ENCODE peak calls at places on chromosome 14, in eight cellular contexts. S, I, T, K, W, J, R and A are unnamed samples.

GRCh38 chr14:65850429-65851145 is 438.1 kb downstream of the FUT8 start:
- DNase-seq in T (no peak), I (no peak), J (no peak), R (no peak), K (peak; percentile 58), W (no peak), S (no peak), A (no peak)

GRCh38 chr14:33780035-33780434 is 170.8 kb downstream of the EGLN3 start:
- DNase-seq in J (no peak), W (no peak), S (no peak), I (no peak), K (no peak), T (no peak), R (no peak), A (no peak)

GRCh38 chr14:56754966-56755365 is 55.3 kb downstream of the OTX2 start:
- DNase-seq in T (no peak), R (no peak), I (no peak), W (no peak), J (no peak), S (no peak), K (no peak), A (no peak)

GRCh38 chr14:94288610-94289465 is 4.2 kb downstream of the SERPINA10 start:
- DNase-seq in I (no peak), T (no peak), S (no peak), W (no peak), R (no peak), J (no peak), K (no peak), A (no peak)

GRCh38 chr14:97290977-97291376 is 493.8 kb downstream of the VRK1 start:
- DNase-seq in J (no peak), S (no peak), I (no peak), W (no peak), K (no peak), R (no peak), T (no peak), A (no peak)

GRCh38 chr14:92780444-92780843 is 13.7 kb upstream of the GOLGA5 start:
- DNase-seq in S (peak; percentile 11), W (no peak), K (no peak), I (no peak), J (no peak), T (no peak), R (no peak), A (no peak)

GRCh38 chr14:103698380-103699260 is 16.6 kb downstream of the XRCC3 start:
- DNase-seq in J (no peak), S (no peak), W (no peak), T (no peak), R (no peak), I (no peak), K (no peak), A (no peak)

GRCh38 chr14:104218361-104219180 is 80.2 kb downstream of the KIF26A start:
- DNase-seq in T (no peak), J (no peak), R (no peak), W (no peak), S (no peak), K (no peak), I (no peak), A (no peak)

GRCh38 chr14:95889236-95889979 is 12.8 kb downstream of the TUNAR start:
- DNase-seq in R (no peak), I (no peak), K (no peak), W (no peak), T (no peak), J (no peak), S (no peak), A (no peak)

GRCh38 chr14:100902792-100903191 is 730 bp downstream of the RTL1 start:
- DNase-seq in S (no peak), J (peak; percentile 45), W (no peak), I (no peak), R (no peak), K (no peak), T (no peak), A (peak; percentile 57)

GRCh38 chr14:31083781-31084180 is 57.6 kb upstream of the STRN3 start:
- DNase-seq in S (no peak), R (no peak), K (no peak), W (no peak), J (no peak), T (no peak), I (no peak), A (no peak)

GRCh38 chr14:93674343-93674742 is 113.9 kb downstream of the PRIMA1 start:
- DNase-seq in J (no peak), I (no peak), W (no peak), R (no peak), S (no peak), T (no peak), K (no peak), A (no peak)

GRCh38 chr14:62118871-62119270 is 356.7 kb downstream of the SNAPC1 start:
- DNase-seq in S (no peak), I (no peak), J (no peak), T (no peak), W (no peak), K (no peak), R (no peak), A (no peak)

GRCh38 chr14:73258845-73259611 is 21.7 kb downstream of the PAPLN start:
- DNase-seq in K (no peak), W (no peak), R (no peak), T (no peak), S (no peak), I (no peak), J (no peak), A (peak; percentile 63)

GRCh38 chr14:90726656-90727055 is 89.6 kb downstream of the TTC7B start:
- DNase-seq in W (no peak), J (peak; percentile 74), K (no peak), R (peak; percentile 51), I (peak; percentile 60), S (peak; percentile 80), T (no peak), A (no peak)

GRCh38 chr14:68862954-68863594 is 70.2 kb upstream of the ZFP36L1 start:
- DNase-seq in I (peak; percentile 57), R (peak; percentile 76), K (peak; percentile 29), T (peak; percentile 84), W (peak; percentile 86), S (peak; percentile 86), J (peak; percentile 90), A (no peak)

GRCh38 chr14:103770902-103771301 is 55.3 kb downstream of the ZFYVE21 start:
- DNase-seq in I (no peak), R (no peak), S (no peak), K (no peak), T (no peak), J (no peak), W (no peak), A (no peak)

GRCh38 chr14:56759094-56759493 is 51.2 kb downstream of the OTX2 start:
- DNase-seq in I (no peak), T (no peak), J (no peak), S (no peak), R (no peak), K (no peak), W (no peak), A (no peak)

GRCh38 chr14:24986206-24986893 is 63.6 kb downstream of the STXBP6 start:
- DNase-seq in T (no peak), K (no peak), W (peak; percentile 25), I (no peak), J (no peak), S (no peak), R (no peak), A (no peak)